ENCODE peak calls at places on chromosomes 4 and X, in nine cellular contexts. T, S, E, V, M, P, W, B and U are unnamed samples.

GRCh38 chr4:160592258-160592657 is 1489.4 kb downstream of the RAPGEF2 start:
- DNase-seq in B (no peak), M (no peak), E (no peak), P (no peak), S (no peak), V (no peak), W (no peak), T (no peak), U (no peak)

GRCh38 chr4:170741856-170742255 is 652.1 kb upstream of the AADAT start:
- DNase-seq in T (no peak), S (no peak), P (no peak), E (no peak), V (no peak), B (no peak), W (no peak), M (no peak), U (no peak)

GRCh38 chr4:168384437-168385141 is 66.0 kb upstream of the DDX60 start:
- DNase-seq in B (no peak), S (no peak), E (no peak), V (no peak), P (no peak), T (peak; percentile 92), M (peak; percentile 43), W (no peak), U (no peak)

GRCh38 chr4:94827481-94828110 is 69.8 kb downstream of the BMPR1B start:
- DNase-seq in B (no peak), E (no peak), V (no peak), W (peak; percentile 18), P (no peak), M (no peak), S (no peak), T (peak; percentile 63), U (peak; percentile 18)

GRCh38 chr4:116599859-116600258 is 485.5 kb downstream of the TRAM1L1 start:
- DNase-seq in T (no peak), W (no peak), P (no peak), S (no peak), B (peak; percentile 77), M (no peak), V (no peak), E (peak; percentile 2), U (no peak)

GRCh38 chr4:150515135-150515534 is 66.8 kb upstream of the MAB21L2 start:
- DNase-seq in M (no peak), W (no peak), V (no peak), E (no peak), P (no peak), B (no peak), S (no peak), T (no peak), U (no peak)

GRCh38 chr4:104625706-104626105 is 131.0 kb upstream of the CXXC4 start:
- DNase-seq in T (no peak), W (no peak), B (no peak), M (no peak), S (no peak), V (no peak), E (no peak), P (no peak), U (no peak)

GRCh38 chrX:69102805-69103204 is 62.4 kb downstream of the PJA1 start:
- DNase-seq in E (no peak), M (no peak), T (peak; percentile 2), P (no peak), W (no peak), S (no peak), B (no peak), V (no peak), U (peak; percentile 23)

GRCh38 chrX:130170752-130171445 is 863 bp upstream of the RAB33A start:
- DNase-seq in V (no peak), P (peak; percentile 53), W (peak; percentile 58), T (peak; percentile 94), B (no peak), E (peak; percentile 70), M (no peak), S (peak; percentile 94), U (no peak)